ENCODE peak calls at places on chromosomes 13 and 19, in seven cellular contexts. P is hepatocyte, Y is HCT116, L is GM23248, J is MM.1S, E is PC-3, M is neural progenitor cell. F is an unnamed sample.

GRCh38 chr13:114112231-114112825 is 20.1 kb downstream of the RASA3 start:
- DNase-seq in P (no peak), Y (no peak), L (no peak), J (no peak), E (no peak), M (peak; percentile 80), F (no peak)

GRCh38 chr13:41931337-41931736 is 29.6 kb downstream of the VWA8 start:
- DNase-seq in P (no peak), Y (no peak), L (peak; percentile 66), J (no peak), E (peak; percentile 41), M (no peak), F (no peak)

GRCh38 chr13:27712421-27712820 is 79.9 kb upstream of the GSX1 start:
- DNase-seq in P (peak; percentile 35), Y (no peak), L (no peak), J (no peak), E (peak; percentile 39), M (no peak), F (no peak)

GRCh38 chr19:30799854-30800755 is 427.9 kb downstream of the ZNF536 start:
- DNase-seq in P (peak; percentile 62), Y (no peak), L (peak; percentile 59), J (peak; percentile 15), E (no peak), M (peak; percentile 80), F (peak; percentile 81)

GRCh38 chr19:39156230-39156890 is 30.8 kb downstream of the PAK4 start:
- DNase-seq in P (no peak), Y (no peak), L (peak; percentile 72), J (no peak), E (peak; percentile 25), M (no peak), F (no peak)

GRCh38 chr13:21970172-21970571 is 299.3 kb downstream of the FGF9 start:
- DNase-seq in P (no peak), Y (no peak), L (no peak), J (no peak), E (no peak), M (peak; percentile 17), F (no peak)

GRCh38 chr13:34340534-34340933 is 522.6 kb downstream of the RFC3 start:
- DNase-seq in P (peak; percentile 11), Y (no peak), L (peak; percentile 71), J (no peak), E (peak; percentile 85), M (no peak), F (no peak)

GRCh38 chr13:114101325-114101821 is 31.1 kb downstream of the RASA3 start:
- DNase-seq in P (no peak), Y (no peak), L (peak; percentile 36), J (no peak), E (no peak), M (no peak), F (no peak)

GRCh38 chr19:48351341-48351752 is 12.4 kb downstream of the TMEM143 start:
- DNase-seq in P (peak; percentile 70), Y (no peak), L (peak; percentile 63), J (peak; percentile 78), E (peak; percentile 67), M (peak; percentile 81), F (peak; percentile 88)

GRCh38 chr19:40223135-40223822 is 3.2 kb downstream of the CCNP start:
- DNase-seq in P (no peak), Y (no peak), L (no peak), J (no peak), E (peak; percentile 51), M (peak; percentile 33), F (peak; percentile 87)

GRCh38 chr13:38394777-38395504 is 45.3 kb downstream of the UFM1 start:
- DNase-seq in P (peak; percentile 31), Y (no peak), L (peak; percentile 69), J (no peak), E (peak; percentile 87), M (no peak), F (no peak)

GRCh38 chr19:16200038-16200775 is 2.5 kb downstream of the AP1M1 start:
- DNase-seq in P (peak; percentile 75), Y (no peak), L (peak; percentile 69), J (no peak), E (no peak), M (no peak), F (peak; percentile 21)

GRCh38 chr13:19643652-19644051 is 10.2 kb downstream of the MPHOSPH8 start:
- DNase-seq in P (no peak), Y (no peak), L (no peak), J (no peak), E (no peak), M (no peak), F (no peak)

GRCh38 chr19:56369886-56370676 is 23.3 kb downstream of the ZNF582 start:
- DNase-seq in P (no peak), Y (no peak), L (no peak), J (no peak), E (no peak), M (no peak), F (no peak)

GRCh38 chr13:67632590-67632989 is 402.5 kb upstream of the PCDH9 start:
- DNase-seq in P (no peak), Y (no peak), L (no peak), J (no peak), E (no peak), M (no peak), F (no peak)

GRCh38 chr13:114059428-114059827 is 73.0 kb downstream of the RASA3 start:
- DNase-seq in P (no peak), Y (no peak), L (no peak), J (no peak), E (no peak), M (no peak), F (no peak)

GRCh38 chr19:41324921-41325639 is 15.1 kb downstream of the CCDC97 start:
- DNase-seq in P (peak; percentile 80), Y (no peak), L (peak; percentile 92), J (no peak), E (peak; percentile 55), M (peak; percentile 60), F (peak; percentile 79)

GRCh38 chr13:93775507-93776108 is 549.0 kb downstream of the GPC6 start:
- DNase-seq in P (no peak), Y (no peak), L (peak; percentile 76), J (no peak), E (peak; percentile 74), M (no peak), F (no peak)

GRCh38 chr19:5679289-5680082 is 830 bp downstream of the MICOS13 start:
- DNase-seq in P (peak; percentile 19), Y (no peak), L (no peak), J (peak; percentile 21), E (no peak), M (no peak), F (no peak)

GRCh38 chr13:42836930-42837329 is 55.5 kb downstream of the FAM216B start:
- DNase-seq in P (peak; percentile 67), Y (peak; percentile 4), L (peak; percentile 73), J (no peak), E (peak; percentile 46), M (peak; percentile 25), F (peak; percentile 52)

GRCh38 chr19:9945319-9945966 is 9.1 kb upstream of the OLFM2 start:
- DNase-seq in P (peak; percentile 87), Y (no peak), L (peak; percentile 99), J (no peak), E (peak; percentile 87), M (peak; percentile 31), F (peak; percentile 56)

GRCh38 chr19:51887522-51888498 is at the start of gene ZNF577:
- DNase-seq in P (peak; percentile 81), Y (no peak), L (peak; percentile 95), J (no peak), E (no peak), M (peak; percentile 87), F (peak; percentile 98)

GRCh38 chr13:49877629-49878218 is 58.4 kb downstream of the SPRYD7 start:
- DNase-seq in P (no peak), Y (no peak), L (no peak), J (no peak), E (peak; percentile 22), M (peak; percentile 41), F (peak; percentile 58)

GRCh38 chr13:52195052-52195837 is 35.8 kb upstream of the NEK3 start:
- DNase-seq in P (peak; percentile 14), Y (no peak), L (peak; percentile 75), J (peak; percentile 30), E (peak; percentile 9), M (peak; percentile 20), F (peak; percentile 93)

GRCh38 chr13:24112791-24113190 is 47.7 kb upstream of the SPATA13 start:
- DNase-seq in P (no peak), Y (no peak), L (no peak), J (no peak), E (no peak), M (no peak), F (no peak)

GRCh38 chr19:18762125-18763023 is 28.7 kb downstream of the COMP start:
- DNase-seq in P (peak; percentile 79), Y (peak; percentile 26), L (peak; percentile 12), J (no peak), E (peak; percentile 95), M (no peak), F (peak; percentile 65)

GRCh38 chr13:31773538-31773937 is 34.2 kb downstream of the RXFP2 start:
- DNase-seq in P (no peak), Y (no peak), L (peak; percentile 95), J (no peak), E (no peak), M (no peak), F (no peak)

GRCh38 chr13:24214528-24214927 is 54.0 kb downstream of the SPATA13 start:
- DNase-seq in P (no peak), Y (no peak), L (no peak), J (no peak), E (no peak), M (no peak), F (no peak)

GRCh38 chr13:100533588-100534041 is 55.0 kb downstream of the GGACT start:
- DNase-seq in P (no peak), Y (no peak), L (no peak), J (no peak), E (no peak), M (no peak), F (no peak)
- TF ChIP-seq EZH2phosphoT487 in P (no peak), Y (no peak), L (no peak), J (no peak), E (no peak), M (no peak), F (no peak)

DNA sequence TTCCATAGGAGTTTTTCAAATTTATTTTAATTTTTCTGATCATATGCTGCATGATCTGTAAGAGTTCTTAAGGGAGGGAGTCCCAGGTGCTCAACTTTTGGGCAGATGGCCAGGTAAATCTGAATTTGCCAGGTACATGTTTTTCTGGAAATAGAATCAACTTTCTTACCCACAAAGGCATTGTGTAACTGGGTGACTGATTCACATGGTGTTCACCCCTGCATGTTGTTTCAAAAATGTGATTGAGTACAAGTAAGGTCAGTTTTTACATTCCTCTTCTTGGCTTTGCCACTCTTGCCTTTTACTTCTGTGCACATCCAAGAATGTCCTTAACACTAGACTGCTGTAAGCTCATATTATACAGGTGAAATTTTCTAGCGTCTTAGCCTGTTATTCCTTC is 30.4 kb downstream of the RB1 start:
- DNase-seq in P (no peak), Y (no peak), L (peak; percentile 76), J (no peak), E (peak; percentile 79), M (no peak), F (no peak)
- TF ChIP-seq EZH2phosphoT487 in P (no peak), Y (no peak), L (no peak), J (no peak), E (no peak), M (no peak), F (no peak)

GRCh38 chr13:99626461-99627082 is 125.3 kb downstream of the TM9SF2 start:
- DNase-seq in P (no peak), Y (peak; percentile 37), L (peak; percentile 87), J (no peak), E (peak; percentile 68), M (peak; percentile 18), F (no peak)
- TF ChIP-seq EZH2phosphoT487 in P (no peak), Y (no peak), L (no peak), J (no peak), E (no peak), M (no peak), F (no peak)

GRCh38 chr13:81223784-81224501 is 883.0 kb upstream of the SPRY2 start:
- DNase-seq in P (peak; percentile 20), Y (no peak), L (no peak), J (no peak), E (no peak), M (no peak), F (no peak)
- TF ChIP-seq EZH2phosphoT487 in P (no peak), Y (no peak), L (no peak), J (no peak), E (no peak), M (no peak), F (no peak)

F was measured in GM23338.